ENCODE peak calls at places on chromosomes 6 and 20, in ten cellular contexts. One of them, this sample, is unnamed.

GRCh38 chr20:4809707-4810106 is 88.0 kb downstream of the PRND start:
- DNase-seq in NCI-H526: peak
- DNase-seq in NCI-H1092: no peak
- DNase-seq in putamen: no peak
- DNase-seq in GM20000: no peak
- DNase-seq in endothelial cell: no peak
- DNase-seq in GM12891: no peak
- DNase-seq in GM23338: no peak
- DNase-seq in mesothelial cell of epicardium: no peak
- DNase-seq in ureter: no peak
- DNase-seq in this sample: no peak

GRCh38 chr6:39061588-39061987 is 13.0 kb downstream of the GLP1R start:
- DNase-seq in NCI-H526: no peak
- DNase-seq in NCI-H1092: no peak
- DNase-seq in putamen: no peak
- DNase-seq in GM20000: no peak
- DNase-seq in endothelial cell: no peak
- DNase-seq in GM12891: no peak
- DNase-seq in GM23338: no peak
- DNase-seq in mesothelial cell of epicardium: no peak
- DNase-seq in ureter: no peak
- DNase-seq in this sample: no peak

GRCh38 chr6:89082439-89082838 is 1.9 kb downstream of the PNRC1 start:
- DNase-seq in NCI-H526: no peak
- DNase-seq in NCI-H1092: no peak
- DNase-seq in putamen: no peak
- DNase-seq in GM20000: peak
- DNase-seq in endothelial cell: no peak
- DNase-seq in GM12891: no peak
- DNase-seq in GM23338: peak
- DNase-seq in mesothelial cell of epicardium: no peak
- DNase-seq in ureter: no peak
- DNase-seq in this sample: no peak

GRCh38 chr6:120230008-120230407 is 880.4 kb upstream of the MAN1A1 start:
- DNase-seq in NCI-H526: no peak
- DNase-seq in NCI-H1092: no peak
- DNase-seq in putamen: no peak
- DNase-seq in GM20000: no peak
- DNase-seq in endothelial cell: no peak
- DNase-seq in GM12891: no peak
- DNase-seq in GM23338: peak
- DNase-seq in mesothelial cell of epicardium: no peak
- DNase-seq in ureter: no peak
- DNase-seq in this sample: no peak

GRCh38 chr6:13924949-13925881 is at the start of gene RNF182:
- DNase-seq in NCI-H526: peak
- DNase-seq in NCI-H1092: no peak
- DNase-seq in putamen: no peak
- DNase-seq in GM20000: peak
- DNase-seq in endothelial cell: no peak
- DNase-seq in GM12891: peak
- DNase-seq in GM23338: peak
- DNase-seq in mesothelial cell of epicardium: no peak
- DNase-seq in ureter: no peak
- DNase-seq in this sample: no peak

GRCh38 chr20:10555865-10556308 is 117.9 kb downstream of the JAG1 start:
- DNase-seq in NCI-H526: no peak
- DNase-seq in NCI-H1092: no peak
- DNase-seq in putamen: no peak
- DNase-seq in GM20000: no peak
- DNase-seq in endothelial cell: no peak
- DNase-seq in GM12891: no peak
- DNase-seq in GM23338: no peak
- DNase-seq in mesothelial cell of epicardium: no peak
- DNase-seq in ureter: no peak
- DNase-seq in this sample: no peak

GRCh38 chr6:110217255-110217654 is 37.0 kb downstream of the CDC40 start:
- DNase-seq in NCI-H526: no peak
- DNase-seq in NCI-H1092: no peak
- DNase-seq in putamen: peak
- DNase-seq in GM20000: no peak
- DNase-seq in endothelial cell: no peak
- DNase-seq in GM12891: no peak
- DNase-seq in GM23338: peak
- DNase-seq in mesothelial cell of epicardium: no peak
- DNase-seq in ureter: no peak
- DNase-seq in this sample: no peak

GRCh38 chr6:2630362-2630761 is 120.4 kb downstream of the MYLK4 start:
- DNase-seq in NCI-H526: no peak
- DNase-seq in NCI-H1092: no peak
- DNase-seq in putamen: no peak
- DNase-seq in GM20000: no peak
- DNase-seq in endothelial cell: no peak
- DNase-seq in GM12891: no peak
- DNase-seq in GM23338: no peak
- DNase-seq in mesothelial cell of epicardium: no peak
- DNase-seq in ureter: no peak
- DNase-seq in this sample: no peak

GRCh38 chr6:84791233-84791632 is 26.8 kb upstream of the TBX18 start:
- DNase-seq in NCI-H526: no peak
- DNase-seq in NCI-H1092: no peak
- DNase-seq in putamen: no peak
- DNase-seq in GM20000: no peak
- DNase-seq in endothelial cell: no peak
- DNase-seq in GM12891: no peak
- DNase-seq in GM23338: no peak
- DNase-seq in mesothelial cell of epicardium: no peak
- DNase-seq in ureter: no peak
- DNase-seq in this sample: no peak

GRCh38 chr6:139977887-139978332 is 603.5 kb upstream of the CITED2 start:
- DNase-seq in NCI-H526: no peak
- DNase-seq in NCI-H1092: no peak
- DNase-seq in putamen: no peak
- DNase-seq in GM20000: no peak
- DNase-seq in endothelial cell: no peak
- DNase-seq in GM12891: no peak
- DNase-seq in GM23338: no peak
- DNase-seq in mesothelial cell of epicardium: no peak
- DNase-seq in ureter: no peak
- DNase-seq in this sample: no peak

GRCh38 chr20:6678101-6678500 is 89.4 kb upstream of the BMP2 start:
- DNase-seq in NCI-H526: no peak
- DNase-seq in NCI-H1092: no peak
- DNase-seq in putamen: no peak
- DNase-seq in GM20000: no peak
- DNase-seq in endothelial cell: no peak
- DNase-seq in GM12891: no peak
- DNase-seq in GM23338: no peak
- DNase-seq in mesothelial cell of epicardium: no peak
- DNase-seq in ureter: no peak
- DNase-seq in this sample: no peak

GRCh38 chr6:56400273-56400672 is 152.9 kb upstream of the COL21A1 start:
- DNase-seq in NCI-H526: no peak
- DNase-seq in NCI-H1092: no peak
- DNase-seq in putamen: no peak
- DNase-seq in GM20000: no peak
- DNase-seq in endothelial cell: no peak
- DNase-seq in GM12891: no peak
- DNase-seq in GM23338: no peak
- DNase-seq in mesothelial cell of epicardium: no peak
- DNase-seq in ureter: no peak
- DNase-seq in this sample: no peak

GRCh38 chr6:148367418-148368024 is 24.9 kb downstream of the SASH1 start:
- DNase-seq in NCI-H526: no peak
- DNase-seq in NCI-H1092: no peak
- DNase-seq in putamen: no peak
- DNase-seq in GM20000: no peak
- DNase-seq in endothelial cell: peak
- DNase-seq in GM12891: no peak
- DNase-seq in GM23338: peak
- DNase-seq in mesothelial cell of epicardium: no peak
- DNase-seq in ureter: no peak
- DNase-seq in this sample: peak

GRCh38 chr20:5865604-5866003 is 84.7 kb downstream of the TRMT6 start:
- DNase-seq in NCI-H526: no peak
- DNase-seq in NCI-H1092: no peak
- DNase-seq in putamen: no peak
- DNase-seq in GM20000: no peak
- DNase-seq in endothelial cell: no peak
- DNase-seq in GM12891: no peak
- DNase-seq in GM23338: no peak
- DNase-seq in mesothelial cell of epicardium: no peak
- DNase-seq in ureter: no peak
- DNase-seq in this sample: no peak

GRCh38 chr20:57389695-57390603 is 1.2 kb upstream of the RBM38 start:
- DNase-seq in NCI-H526: no peak
- DNase-seq in NCI-H1092: no peak
- DNase-seq in putamen: no peak
- DNase-seq in GM20000: peak
- DNase-seq in endothelial cell: no peak
- DNase-seq in GM12891: no peak
- DNase-seq in GM23338: peak
- DNase-seq in mesothelial cell of epicardium: no peak
- DNase-seq in ureter: no peak
- DNase-seq in this sample: peak

GRCh38 chr6:140082867-140083297 is 708.4 kb upstream of the CITED2 start:
- DNase-seq in NCI-H526: no peak
- DNase-seq in NCI-H1092: no peak
- DNase-seq in putamen: no peak
- DNase-seq in GM20000: no peak
- DNase-seq in endothelial cell: no peak
- DNase-seq in GM12891: no peak
- DNase-seq in GM23338: no peak
- DNase-seq in mesothelial cell of epicardium: no peak
- DNase-seq in ureter: no peak
- DNase-seq in this sample: peak

GRCh38 chr20:1005452-1006027 is 3.4 kb upstream of the RSPO4 start:
- DNase-seq in NCI-H526: peak
- DNase-seq in NCI-H1092: no peak
- DNase-seq in putamen: peak
- DNase-seq in GM20000: peak
- DNase-seq in endothelial cell: peak
- DNase-seq in GM12891: no peak
- DNase-seq in GM23338: peak
- DNase-seq in mesothelial cell of epicardium: no peak
- DNase-seq in ureter: no peak
- DNase-seq in this sample: peak

GRCh38 chr6:63448229-63448628 is 124.1 kb upstream of the LOC128125822 start:
- DNase-seq in NCI-H526: no peak
- DNase-seq in NCI-H1092: no peak
- DNase-seq in putamen: no peak
- DNase-seq in GM20000: no peak
- DNase-seq in endothelial cell: no peak
- DNase-seq in GM12891: no peak
- DNase-seq in GM23338: no peak
- DNase-seq in mesothelial cell of epicardium: no peak
- DNase-seq in ureter: no peak
- DNase-seq in this sample: no peak

GRCh38 chr20:32456869-32457421 is 98.8 kb downstream of the ASXL1 start:
- DNase-seq in NCI-H526: peak
- DNase-seq in NCI-H1092: no peak
- DNase-seq in putamen: no peak
- DNase-seq in GM20000: peak
- DNase-seq in endothelial cell: peak
- DNase-seq in GM12891: peak
- DNase-seq in GM23338: peak
- DNase-seq in mesothelial cell of epicardium: peak
- DNase-seq in ureter: no peak
- DNase-seq in this sample: peak

GRCh38 chr6:115969207-115969929 is 91.3 kb downstream of the FRK start:
- DNase-seq in NCI-H526: peak
- DNase-seq in NCI-H1092: no peak
- DNase-seq in putamen: peak
- DNase-seq in GM20000: no peak
- DNase-seq in endothelial cell: no peak
- DNase-seq in GM12891: no peak
- DNase-seq in GM23338: peak
- DNase-seq in mesothelial cell of epicardium: no peak
- DNase-seq in ureter: no peak
- DNase-seq in this sample: no peak

GRCh38 chr20:57048027-57048869 is 218.2 kb downstream of the BMP7 start:
- DNase-seq in NCI-H526: peak
- DNase-seq in NCI-H1092: no peak
- DNase-seq in putamen: no peak
- DNase-seq in GM20000: peak
- DNase-seq in endothelial cell: peak
- DNase-seq in GM12891: peak
- DNase-seq in GM23338: peak
- DNase-seq in mesothelial cell of epicardium: peak
- DNase-seq in ureter: no peak
- DNase-seq in this sample: peak

This sample was measured in testis.